ENCODE peak calls at places on chromosomes 6 and 20, in six cellular contexts. B is fibroblast of lung, I is heart right ventricle, E is astrocyte, C is esophagus squamous epithelium, P is GM06990. M is an unnamed sample. For H3K27me3, the result is how much of the 10 kb centered on the place peaks cover.

GRCh38 chr6:135498178-135498841 is 770 bp upstream of the AHI1 start:
- DNase-seq in B (peak), I (peak), E (peak), C (no peak), P (no peak), M (no peak)

GRCh38 chr6:138948780-138949179 is 39.3 kb downstream of the REPS1 start:
- DNase-seq in B (no peak), I (no peak), E (no peak), C (no peak), P (no peak), M (no peak)

GRCh38 chr20:62339647-62340062 is 27.5 kb downstream of the LAMA5 start:
- DNase-seq in B (no peak), I (no peak), E (no peak), C (no peak), P (peak), M (no peak)

GRCh38 chr6:87623248-87623647 is 33.3 kb downstream of the ORC3 start:
- DNase-seq in B (peak), I (no peak), E (peak), C (no peak), P (no peak), M (no peak)

GRCh38 chr20:46415773-46416172 is 9.4 kb upstream of the ELMO2 start:
- DNase-seq in B (no peak), I (no peak), E (no peak), C (no peak), P (no peak), M (no peak)

GRCh38 chr20:62921119-62921687 is 5.1 kb downstream of the DIDO1 start:
- DNase-seq in B (peak), I (peak), E (peak), C (no peak), P (no peak), M (no peak)

GRCh38 chr6:23524556-23524955 is 601.5 kb upstream of the NRSN1 start:
- DNase-seq in B (peak), I (no peak), E (no peak), C (no peak), P (no peak), M (no peak)

GRCh38 chr6:79763301-79763700 is 132.2 kb downstream of the SH3BGRL2 start:
- DNase-seq in B (peak), I (no peak), E (no peak), C (no peak), P (no peak), M (no peak)

GRCh38 chr20:46826343-46826984 is 68.2 kb upstream of the EYA2 start:
- DNase-seq in B (peak), I (no peak), E (peak), C (no peak), P (no peak), M (no peak)

GRCh38 chr6:166143011-166143410 is 24.6 kb downstream of the TBXT start:
- DNase-seq in B (peak), I (peak), E (no peak), C (no peak), P (no peak), M (no peak)

GRCh38 chr6:40054602-40055001 is 120.3 kb upstream of the MOCS1 start:
- DNase-seq in B (no peak), I (no peak), E (no peak), C (no peak), P (no peak), M (no peak)

GRCh38 chr6:5135783-5136376 is 50.7 kb downstream of the PPP1R3G start:
- DNase-seq in B (peak), I (no peak), E (no peak), C (no peak), P (no peak), M (no peak)

GRCh38 chr20:64052987-64053840 is 3.8 kb upstream of the SOX18 start:
- DNase-seq in B (no peak), I (no peak), E (no peak), C (no peak), P (no peak), M (no peak)

DNA sequence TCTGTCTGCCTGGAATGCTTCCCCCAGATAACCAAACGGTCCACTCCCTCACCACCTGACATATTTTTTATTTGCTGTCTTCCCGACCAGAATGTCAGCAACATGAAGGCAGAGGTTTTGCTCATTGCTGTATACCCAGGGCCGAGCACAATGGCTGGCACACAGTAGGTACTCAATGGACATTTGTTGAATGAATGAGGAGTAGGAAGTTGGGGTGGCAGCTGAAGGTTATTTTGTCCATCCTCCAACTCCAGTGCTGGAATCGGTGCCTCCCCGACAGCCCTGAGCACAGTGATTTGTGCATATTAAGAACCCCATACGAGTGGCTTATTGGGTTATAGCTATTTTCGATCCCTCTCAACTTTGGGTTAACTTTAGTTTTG is 10.3 kb downstream of the DUSP15 start:
- DNase-seq in B (no peak), I (no peak), E (no peak), C (no peak), P (no peak), M (no peak)
- H3K27me3 ChIP-seq in B (half or more), I (under half), E (half or more), C (half or more), P (under half), M (under half)

GRCh38 chr20:56003111-56003800 is 2.1 kb downstream of the CBLN4 start:
- DNase-seq in B (no peak), I (no peak), E (no peak), C (no peak), P (no peak), M (peak)
- H3K4me3 ChIP-seq in B (no peak), I (no peak), E (no peak), C (peak), P (no peak), M (no peak)

GRCh38 chr6:96812077-96812703 is 25.1 kb downstream of the GPR63 start:
- DNase-seq in B (peak), I (no peak), E (peak), C (no peak), P (no peak), M (no peak)
- TF ChIP-seq CTCF in B (no peak), I (no peak), E (no peak), C (no peak), P (no peak), M (no peak)

DNA sequence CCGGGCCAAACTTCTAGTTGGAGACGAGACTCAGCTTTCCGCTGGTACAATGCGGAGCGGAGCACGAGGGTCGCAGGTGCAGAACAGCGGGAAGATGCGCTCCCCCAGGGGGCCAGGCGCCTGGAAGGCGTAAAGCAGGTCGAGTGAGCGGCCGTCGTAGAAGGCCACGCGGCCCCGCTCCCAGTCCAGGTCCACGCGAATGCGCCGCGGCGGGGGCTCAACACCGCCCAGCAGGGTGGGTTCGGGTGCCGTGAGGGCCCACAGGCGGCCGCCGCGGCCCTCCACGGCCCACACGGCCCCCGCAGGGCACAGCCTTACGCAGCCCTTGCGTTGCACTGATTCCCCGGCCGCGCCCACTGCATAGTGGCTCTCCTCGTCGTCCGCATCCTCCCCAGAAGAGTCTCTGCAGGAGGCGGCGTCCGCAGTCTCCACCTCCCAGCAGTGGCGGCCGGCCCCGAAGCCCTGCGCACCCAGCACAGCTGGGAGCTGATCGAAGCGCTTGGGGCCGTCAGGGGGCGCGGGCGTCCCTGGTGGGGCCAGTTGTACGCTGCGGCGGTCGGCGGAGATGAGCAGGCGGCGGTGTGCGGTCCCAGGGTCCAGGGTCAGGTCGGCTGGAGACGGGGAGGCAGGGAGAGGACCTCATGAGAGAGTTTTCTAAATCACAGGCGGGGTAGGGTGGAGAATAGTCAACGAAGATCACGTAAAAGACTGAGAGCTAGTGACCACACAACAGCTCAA is 4.3 kb downstream of the PPP1R11 start:
- DNase-seq in B (peak), I (no peak), E (peak), C (no peak), P (no peak), M (no peak)
- H3K27me3 ChIP-seq in B (half or more), I (under half), E (under half), C (half or more), P (under half), M (under half)

DNA sequence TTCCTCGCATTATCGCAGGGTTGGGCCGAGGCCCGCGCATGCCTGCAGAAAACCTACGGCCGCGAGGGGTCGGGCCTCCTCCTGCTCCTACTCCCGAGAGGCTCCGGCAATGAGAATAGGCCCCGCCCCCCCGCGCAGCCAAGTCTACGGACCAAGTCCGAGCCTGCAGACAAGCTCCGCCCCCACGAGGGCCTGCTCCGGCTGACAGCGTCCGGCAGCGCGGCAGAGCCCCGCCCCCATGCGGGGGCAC is 3.1 kb upstream of the GPSM3 start:
- DNase-seq in B (peak), I (peak), E (peak), C (peak), P (peak), M (peak)
- H3K4me3 ChIP-seq in B (no peak), I (no peak), E (peak), C (peak), P (peak), M (peak)